ENCODE peak calls at places on chromosomes 2 and 18, in four cellular contexts. E, S, A and G are unnamed samples. For H3K27me3 and H3K4me1, the result is how much of the 10 kb centered on the place peaks cover.

GRCh38 chr2:16172324-16173175 is 232.2 kb downstream of the MYCN start:
- DNase-seq in E (no peak), S (no peak), A (no peak), G (no peak)

GRCh38 chr2:155481141-155481540 is 782.6 kb downstream of the KCNJ3 start:
- DNase-seq in E (no peak), S (no peak), A (no peak), G (no peak)

GRCh38 chr18:49321800-49322461 is 138.5 kb downstream of the DYM start:
- DNase-seq in E (no peak), S (no peak), A (peak), G (no peak)

GRCh38 chr2:26298286-26298637 is 47.7 kb upstream of the SELENOI start:
- DNase-seq in S (no peak), A (no peak), E (no peak), G (no peak)

GRCh38 chr2:60958800-60959199 is 58.7 kb upstream of the PEX13 start:
- DNase-seq in S (no peak), E (no peak), A (no peak), G (no peak)

GRCh38 chr2:28717339-28717758 is 34.3 kb upstream of the PPP1CB start:
- DNase-seq in E (peak), S (no peak), A (peak), G (peak)

GRCh38 chr18:50131591-50131990 is 63.4 kb downstream of the MYO5B start:
- DNase-seq in A (no peak), E (no peak), S (no peak), G (no peak)

GRCh38 chr2:235709969-235710879 is 216.4 kb downstream of the AGAP1 start:
- DNase-seq in A (no peak), S (peak), E (no peak), G (no peak)

GRCh38 chr2:196201229-196201998 is 30.0 kb upstream of the STK17B start:
- DNase-seq in S (no peak), A (no peak), E (no peak), G (no peak)

GRCh38 chr2:21282515-21282898 is 158.7 kb downstream of the TDRD15 start:
- DNase-seq in E (no peak), S (no peak), A (no peak), G (no peak)

GRCh38 chr2:134218928-134219707 is 34.8 kb upstream of the MGAT5 start:
- DNase-seq in S (no peak), E (peak), A (no peak), G (peak)

GRCh38 chr2:80947601-80948130 is 643.1 kb upstream of the LRRTM1 start:
- DNase-seq in A (no peak), S (no peak), E (no peak), G (no peak)

GRCh38 chr2:195319112-195319460 is 337.9 kb upstream of the SLC39A10 start:
- DNase-seq in E (no peak), A (peak), S (no peak), G (no peak)

GRCh38 chr2:100876231-100876860 is 56.4 kb downstream of the NPAS2 start:
- DNase-seq in A (no peak), E (no peak), S (no peak), G (no peak)

GRCh38 chr2:101234169-101234938 is 18.3 kb upstream of the CNOT11 start:
- DNase-seq in E (no peak), A (no peak), S (no peak), G (no peak)

GRCh38 chr2:140338827-140339226 is 1558.6 kb upstream of the NXPH2 start:
- DNase-seq in A (no peak), E (no peak), S (no peak), G (no peak)

GRCh38 chr2:227884511-227884947 is 13.1 kb downstream of the DAW1 start:
- DNase-seq in S (peak), A (peak), E (peak), G (peak)

GRCh38 chr2:57849843-57850242 is 196.8 kb upstream of the VRK2 start:
- DNase-seq in A (no peak), S (no peak), E (no peak), G (peak)

GRCh38 chr2:98604547-98604946 is 3.8 kb downstream of the COA5 start:
- DNase-seq in E (no peak), A (no peak), S (no peak), G (no peak)

GRCh38 chr2:54582987-54583386 is 126.9 kb downstream of the SPTBN1 start:
- DNase-seq in E (no peak), A (no peak), S (no peak), G (no peak)

GRCh38 chr2:238573916-238574315 is 147.2 kb downstream of the ASB1 start:
- DNase-seq in A (no peak), E (no peak), S (no peak), G (no peak)

GRCh38 chr2:23380562-23381065 is 4.4 kb upstream of the KLHL29 start:
- DNase-seq in S (no peak), A (peak), E (no peak), G (no peak)

GRCh38 chr18:49959176-49959575 is 145.8 kb upstream of the ACAA2 start:
- DNase-seq in E (no peak), S (no peak), A (peak), G (no peak)

GRCh38 chr2:105144128-105144940 is 97.2 kb upstream of the GPR45 start:
- DNase-seq in E (no peak), A (no peak), S (no peak), G (no peak)

GRCh38 chr2:32231959-32232358 is 32.7 kb downstream of the NLRC4 start:
- DNase-seq in S (no peak), A (no peak), E (no peak), G (no peak)

GRCh38 chr2:109299466-109299865 is 170.5 kb downstream of the SH3RF3 start:
- DNase-seq in A (no peak), S (no peak), E (no peak), G (no peak)

GRCh38 chr2:148968776-148969175 is 69.7 kb upstream of the LYPD6B start:
- DNase-seq in A (no peak), E (no peak), S (no peak), G (no peak)

GRCh38 chr2:237081596-237081995 is 4.1 kb upstream of the COPS8 start:
- DNase-seq in E (no peak), S (no peak), A (no peak), G (no peak)

GRCh38 chr2:109234355-109234754 is 105.3 kb downstream of the SH3RF3 start:
- DNase-seq in E (no peak), A (no peak), S (no peak), G (no peak)

GRCh38 chr2:74007120-74007519 is 22.4 kb downstream of the TET3 start:
- DNase-seq in E (no peak), A (no peak), S (no peak), G (no peak)

GRCh38 chr18:58886864-58887612 is 22.4 kb downstream of the ZNF532 start:
- DNase-seq in S (no peak), A (no peak), E (no peak), G (no peak)

GRCh38 chr18:67650661-67651060 is 134.1 kb upstream of the DSEL start:
- DNase-seq in S (no peak), E (no peak), A (no peak), G (no peak)

GRCh38 chr2:188382107-188382506 is 90.4 kb downstream of the GULP1 start:
- DNase-seq in E (no peak), A (peak), S (no peak), G (no peak)

GRCh38 chr2:147879846-147880245 is 35.0 kb downstream of the ACVR2A start:
- DNase-seq in A (no peak), S (no peak), E (no peak), G (no peak)

GRCh38 chr2:235844561-235844960 is 323.6 kb downstream of the GBX2 start:
- DNase-seq in S (no peak), E (no peak), A (no peak), G (peak)

GRCh38 chr2:120552800-120553471 is 182.7 kb upstream of the GLI2 start:
- DNase-seq in A (peak), S (peak), E (peak), G (peak)

DNA sequence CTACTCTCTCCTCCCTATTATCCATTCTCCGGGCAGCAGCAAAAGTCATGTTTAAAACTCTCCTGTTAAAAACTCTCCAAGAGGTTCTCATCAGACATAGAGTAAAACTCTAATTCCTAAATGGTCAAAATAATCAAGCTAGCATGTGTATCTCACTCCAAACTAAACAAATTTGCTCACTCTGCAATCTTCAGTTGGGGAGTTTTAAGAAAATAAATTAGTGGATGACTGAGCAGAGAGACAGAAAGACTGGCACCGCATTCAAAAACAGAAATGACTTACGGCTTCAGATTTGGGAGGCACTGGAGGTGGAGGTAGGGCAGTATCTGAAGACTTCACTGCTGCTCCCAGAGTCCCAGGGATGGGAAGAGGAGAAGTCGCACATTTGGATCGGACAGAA is 96.9 kb downstream of the MEP1B start:
- DNase-seq in A (no peak), E (no peak), S (no peak), G (no peak)
- H3K27ac ChIP-seq in A (no peak), E (no peak), S (no peak), G (no peak)

DNA sequence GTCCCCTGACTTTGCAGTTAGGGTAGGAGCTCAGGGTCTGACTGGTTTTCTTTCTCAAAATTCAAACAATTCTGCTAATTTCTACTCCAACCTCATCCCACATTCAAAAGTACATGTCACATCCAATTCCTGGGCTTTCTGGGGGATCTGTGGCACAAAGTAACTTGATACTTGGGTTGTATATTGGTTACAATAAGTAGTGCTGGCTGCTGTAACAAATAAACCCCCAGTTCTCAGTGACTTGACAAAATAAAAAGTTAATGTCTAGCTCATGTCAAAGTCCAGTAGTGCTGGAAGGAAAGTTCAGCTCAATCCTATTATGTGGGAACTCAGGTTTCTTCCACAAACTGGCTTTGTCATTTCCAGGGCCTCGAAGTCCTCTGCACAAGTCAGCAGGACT is 23.1 kb downstream of the LGALSL start:
- DNase-seq in A (no peak), S (no peak), E (no peak), G (no peak)
- H3K27me3 ChIP-seq in A (under half), S (under half), E (under half), G (under half)

GRCh38 chr18:35973650-35974049 is 1.2 kb downstream of the RMP24 start:
- DNase-seq in E (no peak), A (peak), S (no peak), G (no peak)
- H3K4me1 ChIP-seq in E (under half), A (under half), S (under half), G (half or more)

DNA sequence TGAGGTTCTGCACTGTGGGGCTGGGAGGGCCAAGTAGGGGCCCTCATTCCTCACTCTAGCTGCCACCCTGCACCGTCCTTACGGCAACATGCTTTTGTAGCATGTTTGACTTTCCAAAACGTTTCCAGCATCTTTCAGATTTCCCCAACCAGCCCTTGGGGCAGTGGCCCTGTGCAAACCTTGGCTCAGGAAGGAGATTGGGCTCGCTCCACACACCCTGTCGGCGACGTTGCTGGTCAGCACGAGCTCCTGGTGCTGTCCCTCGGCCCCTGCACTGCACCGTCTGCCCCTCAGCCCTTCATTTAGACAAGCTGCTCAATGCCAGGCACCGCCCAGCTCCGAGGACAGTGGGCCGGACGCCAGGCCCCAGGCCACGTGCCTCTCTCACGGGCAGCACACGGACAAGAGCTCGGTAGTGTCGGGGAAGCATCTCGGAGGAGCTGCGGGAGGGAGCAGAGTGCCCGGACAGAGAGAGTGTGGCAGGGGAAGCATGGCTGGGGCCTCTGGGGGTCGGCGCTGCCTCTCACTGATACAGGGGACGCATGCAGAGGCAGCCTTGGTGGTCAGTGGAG is 6.9 kb downstream of the GPR17 start:
- DNase-seq in A (no peak), E (no peak), S (no peak), G (peak)
- H3K27ac ChIP-seq in A (no peak), E (no peak), S (no peak), G (peak)

GRCh38 chr2:79181617-79182016 is 22.1 kb upstream of the REG3A start:
- DNase-seq in E (no peak), S (no peak), A (no peak), G (no peak)
- H3K27me3 ChIP-seq in E (under half), S (under half), A (under half), G (under half)

DNA sequence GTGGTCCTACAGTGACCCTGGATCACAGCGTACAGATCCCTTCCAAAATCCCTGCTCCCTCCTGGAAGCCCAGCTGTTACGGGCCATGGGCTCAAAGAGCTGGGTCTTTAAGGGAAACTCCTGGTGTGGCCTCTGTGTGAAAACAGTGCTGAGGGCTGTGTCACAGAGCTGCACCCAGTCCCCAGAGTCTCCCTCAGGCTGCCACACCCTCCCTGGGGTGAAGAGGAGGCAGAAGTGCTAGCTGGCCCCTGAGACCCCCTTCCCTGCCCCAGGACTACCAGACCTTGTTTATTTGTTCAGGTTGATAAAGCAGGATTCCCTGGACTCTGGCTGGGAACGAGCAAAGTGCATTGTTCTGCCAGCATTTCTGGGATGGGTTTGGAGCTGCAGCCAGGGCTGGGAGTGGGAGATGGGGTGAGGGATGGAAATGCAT is 7.7 kb downstream of the ATOH8 start:
- DNase-seq in S (no peak), A (no peak), E (no peak), G (no peak)
- H3K4me1 ChIP-seq in S (under half), A (under half), E (under half), G (under half)